ENCODE peak calls at places on chromosomes 5 and 9, in nine cellular contexts. X, N, S, M, H, D, W, Q and C are unnamed samples.

GRCh38 chr9:4904322-4905134 is 80.5 kb upstream of the JAK2 start:
- DNase-seq in X (no peak), N (no peak), S (no peak), M (no peak), H (no peak), D (no peak), W (peak; percentile 68), Q (no peak), C (no peak)

GRCh38 chr5:145947581-145947980 is 11.2 kb downstream of the SH3RF2 start:
- DNase-seq in X (no peak), N (no peak), S (no peak), M (no peak), H (no peak), D (no peak), W (no peak), Q (no peak), C (no peak)

GRCh38 chr9:128192601-128193371 is 1.4 kb upstream of the CIZ1 start:
- DNase-seq in X (peak; percentile 52), N (peak; percentile 93), S (peak; percentile 95), M (peak; percentile 56), H (peak; percentile 95), D (no peak), W (peak; percentile 89), Q (peak; percentile 42), C (peak; percentile 83)

GRCh38 chr5:9284781-9285307 is 261.0 kb downstream of the SEMA5A start:
- DNase-seq in X (no peak), N (no peak), S (no peak), M (no peak), H (no peak), D (no peak), W (no peak), Q (no peak), C (no peak)

GRCh38 chr9:87122947-87123685 is 175.8 kb upstream of the GAS1 start:
- DNase-seq in X (no peak), N (no peak), S (no peak), M (no peak), H (no peak), D (no peak), W (peak; percentile 82), Q (no peak), C (peak; percentile 41)

GRCh38 chr9:134534661-134535080 is 106.9 kb upstream of the COL5A1 start:
- DNase-seq in X (no peak), N (no peak), S (no peak), M (no peak), H (no peak), D (no peak), W (no peak), Q (no peak), C (no peak)

GRCh38 chr9:112547712-112548440 is 61.2 kb downstream of the KIAA1958 start:
- DNase-seq in X (no peak), N (no peak), S (no peak), M (no peak), H (no peak), D (no peak), W (no peak), Q (no peak), C (no peak)

GRCh38 chr5:38340961-38341500 is 82.7 kb downstream of the EGFLAM start:
- DNase-seq in X (no peak), N (no peak), S (no peak), M (no peak), H (no peak), D (no peak), W (no peak), Q (no peak), C (no peak)

GRCh38 chr9:87464992-87465378 is 32.7 kb upstream of the DAPK1 start:
- DNase-seq in X (no peak), N (no peak), S (no peak), M (no peak), H (no peak), D (no peak), W (no peak), Q (no peak), C (no peak)

GRCh38 chr9:135693265-135693664 is 6.0 kb downstream of the SOHLH1 start:
- DNase-seq in X (no peak), N (no peak), S (no peak), M (no peak), H (no peak), D (no peak), W (no peak), Q (no peak), C (no peak)

GRCh38 chr9:12934515-12935301 is 159.9 kb downstream of the LURAP1L start:
- DNase-seq in X (no peak), N (no peak), S (no peak), M (no peak), H (no peak), D (no peak), W (peak; percentile 76), Q (no peak), C (peak; percentile 31)

GRCh38 chr9:79567671-79568098 is 4.1 kb upstream of the TLE4 start:
- DNase-seq in X (no peak), N (no peak), S (no peak), M (no peak), H (no peak), D (no peak), W (peak; percentile 47), Q (no peak), C (no peak)

GRCh38 chr9:89029788-89030187 is 38.5 kb downstream of the S1PR3 start:
- DNase-seq in X (no peak), N (no peak), S (no peak), M (no peak), H (no peak), D (no peak), W (no peak), Q (no peak), C (no peak)

GRCh38 chr5:66742896-66743247 is 146.7 kb downstream of the MAST4 start:
- DNase-seq in X (no peak), N (no peak), S (no peak), M (no peak), H (no peak), D (no peak), W (no peak), Q (no peak), C (no peak)

GRCh38 chr5:172370648-172371248 is 83.6 kb downstream of the SH3PXD2B start:
- DNase-seq in X (no peak), N (peak; percentile 60), S (peak; percentile 38), M (no peak), H (no peak), D (peak; percentile 8), W (peak; percentile 62), Q (no peak), C (no peak)

GRCh38 chr9:92263131-92263530 is 30.4 kb downstream of the IARS1 start:
- DNase-seq in X (no peak), N (no peak), S (no peak), M (no peak), H (no peak), D (no peak), W (no peak), Q (no peak), C (no peak)